ENCODE peak calls at places on chromosomes 3 and 15, in seven cellular contexts. Y is mucosa of gallbladder, V is NAMALWA, B is WTC11, S is ecto neural progenitor cell, Q is Ammon's horn, D is mesendoderm. C is an unnamed sample.

GRCh38 chr15:73647259-73648026 is 14.3 kb upstream of the NPTN start:
- DNase-seq in Q (no peak), D (no peak), B (no peak), S (no peak), V (no peak), Y (no peak), C (no peak)

GRCh38 chr3:10223676-10224639 is 24.3 kb upstream of the TATDN2 start:
- DNase-seq in Q (no peak), V (peak; percentile 22), S (no peak), B (no peak), Y (no peak), D (no peak), C (no peak)

GRCh38 chr15:101478701-101479341 is 10.7 kb downstream of the PCSK6 start:
- DNase-seq in D (no peak), V (no peak), B (no peak), Y (no peak), Q (no peak), S (peak; percentile 38), C (no peak)

GRCh38 chr3:151732861-151733260 is 866 bp upstream of the AADACL2 start:
- DNase-seq in D (no peak), Q (no peak), Y (no peak), B (no peak), V (no peak), S (no peak), C (no peak)

GRCh38 chr15:20349774-20350498 is 191.7 kb downstream of the GOLGA6L6 start:
- DNase-seq in B (peak; percentile 7), V (no peak), Y (no peak), Q (no peak), D (no peak), S (peak; percentile 51), C (peak; percentile 83)

GRCh38 chr15:22808240-22808639 is 21.8 kb downstream of the NIPA1 start:
- DNase-seq in B (no peak), Y (peak; percentile 87), Q (no peak), D (no peak), S (no peak), V (no peak), C (no peak)

GRCh38 chr15:39075756-39076341 is 505.0 kb upstream of the THBS1 start:
- DNase-seq in V (no peak), Q (no peak), B (no peak), Y (no peak), S (no peak), D (no peak), C (no peak)

GRCh38 chr3:167978071-167978470 is 117.7 kb downstream of the GOLIM4 start:
- DNase-seq in B (no peak), Q (peak; percentile 4), Y (peak; percentile 19), S (no peak), V (no peak), D (peak; percentile 9), C (no peak)

GRCh38 chr3:52231502-52232278 is 6.2 kb upstream of the TLR9 start:
- DNase-seq in V (peak; percentile 69), D (peak; percentile 46), B (peak; percentile 85), S (peak; percentile 77), Y (peak; percentile 66), Q (peak; percentile 54), C (no peak)

GRCh38 chr3:128383316-128384235 is 83.1 kb downstream of the DNAJB8 start:
- DNase-seq in V (peak; percentile 37), B (no peak), Q (no peak), S (no peak), Y (peak; percentile 65), D (peak; percentile 11), C (no peak)

C was measured in posterior cingulate gyrus.